ENCODE peak calls at places on chromosomes 2 and 18, in seven cellular contexts. T is upper lobe of left lung, B is AG10803, N is cardiac fibroblast, F is fibroblast of mammary gland, K is hepatocyte, X is uterus. H is an unnamed sample.

GRCh38 chr18:69408522-69408921 is 7.8 kb downstream of the DOK6 start:
- DNase-seq in T (no peak), B (no peak), N (no peak), F (no peak), K (no peak), X (no peak), H (no peak)

GRCh38 chr2:60353406-60353800 is 200.1 kb downstream of the BCL11A start:
- DNase-seq in T (no peak), B (no peak), N (no peak), F (no peak), K (no peak), X (no peak), H (no peak)

GRCh38 chr18:48294894-48295585 is 114.1 kb downstream of the ZBTB7C start:
- DNase-seq in T (no peak), B (no peak), N (no peak), F (no peak), K (no peak), X (no peak), H (no peak)

GRCh38 chr18:22391571-22392359 is 25.9 kb downstream of the CTAGE1 start:
- DNase-seq in T (no peak), B (peak; percentile 90), N (peak; percentile 85), F (peak; percentile 95), K (peak; percentile 65), X (peak; percentile 25), H (peak; percentile 98)

GRCh38 chr2:16625759-16626158 is 39.9 kb downstream of the CYRIA start:
- DNase-seq in T (no peak), B (no peak), N (no peak), F (no peak), K (no peak), X (no peak), H (no peak)

GRCh38 chr2:240935101-240935876 is 29.2 kb downstream of the CROCC2 start:
- DNase-seq in T (peak; percentile 84), B (no peak), N (no peak), F (no peak), K (no peak), X (peak; percentile 11), H (no peak)

GRCh38 chr18:25289040-25289631 is 62.8 kb downstream of the ZNF521 start:
- DNase-seq in T (no peak), B (peak; percentile 96), N (peak; percentile 92), F (peak; percentile 97), K (peak; percentile 28), X (peak; percentile 44), H (peak; percentile 91)

GRCh38 chr2:173584000-173584399 is 229.3 kb downstream of the CDCA7 start:
- DNase-seq in T (no peak), B (no peak), N (no peak), F (no peak), K (no peak), X (no peak), H (no peak)

GRCh38 chr2:45902952-45903351 is 251.5 kb downstream of the PRKCE start:
- DNase-seq in T (no peak), B (no peak), N (no peak), F (peak; percentile 54), K (no peak), X (no peak), H (no peak)

GRCh38 chr2:197028230-197028629 is 101.7 kb upstream of the PGAP1 start:
- DNase-seq in T (no peak), B (peak; percentile 62), N (peak; percentile 82), F (peak; percentile 75), K (peak; percentile 13), X (no peak), H (peak; percentile 96)

GRCh38 chr2:71379086-71379485 is 47.5 kb downstream of the ZNF638 start:
- DNase-seq in T (no peak), B (peak; percentile 82), N (peak; percentile 66), F (peak; percentile 74), K (peak; percentile 30), X (no peak), H (peak; percentile 80)

GRCh38 chr18:10926565-10927194 is 222.7 kb downstream of the PIEZO2 start:
- DNase-seq in T (no peak), B (peak; percentile 46), N (peak; percentile 54), F (peak; percentile 59), K (no peak), X (no peak), H (peak; percentile 82)
- H3K4me3 ChIP-seq in T (peak overlapping the region; percentile 1), B (peak overlapping the region; percentile 23), N (no peak overlapping the region), F (peak overlapping the region; percentile 32), K (no peak overlapping the region), X (no peak overlapping the region), H (peak overlapping the region; percentile 12)

DNA sequence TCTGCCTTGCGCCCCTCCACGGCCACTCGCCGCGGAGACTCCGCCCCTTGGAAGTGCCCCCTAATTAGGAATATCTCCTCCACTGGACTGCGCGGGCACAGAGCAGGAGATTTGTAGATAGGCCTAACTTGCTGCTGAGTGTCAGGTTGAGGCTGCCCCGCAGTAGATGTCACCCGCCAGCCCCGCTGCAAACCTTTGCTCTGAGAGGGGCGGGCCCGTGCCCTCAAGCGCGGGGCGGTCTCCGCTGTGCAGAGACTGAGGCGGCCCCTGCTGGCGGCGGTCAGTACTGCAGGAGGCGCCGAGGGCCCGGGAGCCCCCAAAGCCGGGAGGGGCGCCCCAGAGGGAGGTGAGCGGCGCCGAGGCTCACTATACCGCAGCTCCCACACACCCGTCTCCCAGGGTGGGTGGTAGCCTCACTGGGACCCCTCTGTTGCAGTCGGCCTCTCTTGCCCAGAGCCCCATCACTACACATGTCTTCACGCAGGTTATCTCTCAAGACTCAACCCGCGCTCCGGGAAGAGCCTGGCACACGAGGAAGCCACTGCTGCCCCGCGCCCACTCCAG is 2.9 kb upstream of the NEURL3 start:
- DNase-seq in T (peak; percentile 97), B (peak; percentile 37), N (peak; percentile 60), F (peak; percentile 33), K (peak; percentile 87), X (peak; percentile 70), H (peak; percentile 37)
- H3K4me3 ChIP-seq in T (peak overlapping the region; percentile 48), B (peak overlapping the region; percentile 54), N (peak overlapping the region; percentile 25), F (peak overlapping the region; percentile 40), K (no peak overlapping the region), X (no peak overlapping the region), H (peak overlapping the region; percentile 45)

GRCh38 chr2:217994776-217995274 is 8.0 kb downstream of the TNS1 start:
- DNase-seq in T (no peak), B (peak; percentile 86), N (peak; percentile 66), F (peak; percentile 88), K (no peak), X (no peak), H (peak; percentile 72)
- H3K4me3 ChIP-seq in T (no peak overlapping the region), B (peak overlapping the region; percentile 2), N (no peak overlapping the region), F (no peak overlapping the region), K (no peak overlapping the region), X (no peak overlapping the region), H (no peak overlapping the region)

DNA sequence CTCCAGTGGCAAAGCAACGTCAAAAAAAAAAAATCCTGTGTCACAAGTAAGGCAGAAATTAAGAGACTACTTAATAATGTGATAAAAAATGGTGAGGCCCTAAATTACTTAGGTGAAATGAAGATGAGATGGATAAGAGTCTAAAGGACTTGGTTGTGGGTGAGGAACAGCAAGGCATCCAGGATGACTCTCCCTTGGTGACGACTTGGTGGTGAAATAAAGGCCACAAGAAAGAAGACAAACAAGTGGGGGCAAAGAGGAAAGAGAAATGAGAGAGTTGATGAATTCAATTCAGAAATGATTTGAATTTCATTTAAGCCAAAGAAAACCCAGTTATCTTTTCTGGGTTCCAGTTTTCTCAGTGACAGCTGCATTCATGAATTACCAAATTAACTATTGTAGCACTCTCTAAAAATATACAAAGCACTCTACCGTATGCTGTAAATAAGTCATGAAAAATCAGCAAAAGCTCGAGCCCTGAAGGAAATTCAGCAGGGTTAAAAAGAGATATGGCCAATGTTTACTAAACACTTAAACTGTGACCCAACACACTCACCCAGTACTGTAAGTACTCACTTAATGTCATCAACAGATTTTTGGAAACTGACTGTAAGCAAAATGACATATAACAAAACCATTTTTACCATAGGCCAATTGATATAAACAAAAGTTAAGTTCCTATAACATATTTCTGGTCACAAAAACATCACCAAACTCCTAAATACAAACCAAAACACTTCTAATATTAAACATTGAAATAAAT is 1.4 kb downstream of the METTL8 start:
- DNase-seq in T (no peak), B (no peak), N (no peak), F (no peak), K (no peak), X (no peak), H (no peak)
- H3K4me3 ChIP-seq in T (no peak overlapping the region), B (no peak overlapping the region), N (no peak overlapping the region), F (peak overlapping the region; percentile 92), K (no peak overlapping the region), X (no peak overlapping the region), H (no peak overlapping the region)

GRCh38 chr2:136118819-136119716 is 1.1 kb upstream of the CXCR4 start:
- DNase-seq in T (peak; percentile 93), B (no peak), N (no peak), F (no peak), K (peak; percentile 14), X (no peak), H (no peak)

GRCh38 chr2:136121511-136121910 is 3.6 kb upstream of the CXCR4 start:
- DNase-seq in T (no peak), B (no peak), N (no peak), F (no peak), K (no peak), X (no peak), H (no peak)

GRCh38 chr2:136117391-136117841 is 533 bp downstream of the CXCR4 start:
- DNase-seq in T (peak; percentile 92), B (peak; percentile 20), N (peak; percentile 29), F (peak; percentile 25), K (peak; percentile 71), X (no peak), H (peak; percentile 16)

GRCh38 chr2:136117909-136118818 is at the start of gene CXCR4:
- DNase-seq in T (peak; percentile 97), B (no peak), N (peak; percentile 18), F (peak; percentile 15), K (peak; percentile 68), X (peak; percentile 32), H (no peak)

GRCh38 chr2:136119717-136120675 is 2.0 kb upstream of the CXCR4 start:
- DNase-seq in T (no peak), B (no peak), N (no peak), F (no peak), K (no peak), X (no peak), H (no peak)
- H3K4me3 ChIP-seq in T (peak overlapping the region; percentile 59), B (no peak overlapping the region), N (no peak overlapping the region), F (no peak overlapping the region), K (peak overlapping the region; percentile 18), X (no peak overlapping the region), H (no peak overlapping the region)

H was measured in brain microvascular endothelial cell.